ENCODE peak calls at places on chromosome 10, in five cellular contexts. X is activated CD4-positive, alpha-beta T cell treated with anti-CD3 and anti-CD28 coated beads, Interleukin-2, amount 10 ng/mL, durations not matched to agents 7 days and 5 days; M is A172; Q is NCI-H1092 treated with DMSO at 0.1 percent for 48 hours; K is GM18507. L is an unnamed sample.

GRCh38 chr10:18399158-18399557 is 252.2 kb downstream of the NSUN6 start:
- DNase-seq in Q (no peak), K (no peak), M (no peak), X (no peak), L (no peak)

GRCh38 chr10:61065010-61065409 is 121.0 kb upstream of the RHOBTB1 start:
- DNase-seq in X (no peak), K (no peak), Q (no peak), M (no peak), L (no peak)

GRCh38 chr10:7117806-7118674 is 292.8 kb downstream of the SFMBT2 start:
- DNase-seq in K (no peak), X (no peak), Q (no peak), M (no peak), L (no peak)

GRCh38 chr10:125037145-125037544 is 95.2 kb downstream of the ZRANB1 start:
- DNase-seq in Q (no peak), M (peak; percentile 82), X (no peak), K (no peak), L (peak; percentile 88)

GRCh38 chr10:91800192-91800591 is 2.0 kb downstream of the TNKS2 start:
- DNase-seq in X (no peak), Q (no peak), K (no peak), M (no peak), L (no peak)

GRCh38 chr10:4024846-4025245 is 239.8 kb upstream of the KLF6 start:
- DNase-seq in Q (no peak), M (no peak), X (no peak), K (no peak), L (no peak)

GRCh38 chr10:35195361-35196306 is 69.0 kb downstream of the CREM start:
- DNase-seq in X (peak; percentile 86), K (peak; percentile 48), M (peak; percentile 95), Q (peak; percentile 75), L (peak; percentile 94)

GRCh38 chr10:98269435-98269912 is 1.5 kb upstream of the LOXL4 start:
- DNase-seq in X (no peak), K (no peak), M (peak; percentile 97), Q (peak; percentile 73), L (peak; percentile 97)

GRCh38 chr10:124802313-124802675 is 675 bp downstream of the ABRAXAS2 start:
- DNase-seq in Q (no peak), K (no peak), X (peak; percentile 31), M (no peak), L (no peak)

GRCh38 chr10:15045380-15045779 is 1.6 kb downstream of the OLAH start:
- DNase-seq in X (no peak), M (no peak), Q (no peak), K (no peak), L (no peak)

GRCh38 chr10:124369986-124370385 is 48.7 kb downstream of the OAT start:
- DNase-seq in M (no peak), Q (no peak), X (no peak), K (no peak), L (no peak)

GRCh38 chr10:100522107-100522811 is 2.6 kb upstream of the SEC31B start:
- DNase-seq in M (no peak), Q (no peak), K (no peak), X (no peak), L (no peak)

L was measured in ACHN.